ENCODE peak calls at places on chromosome 17, in five cellular contexts. X, A, I, G and O are unnamed samples. For H3K4me1, the result is how much of the 10 kb centered on the place peaks cover.

GRCh38 chr17:17849863-17850373 is 13.1 kb upstream of the SREBF1 start:
- DNase-seq in A (no peak), X (no peak), I (no peak), G (no peak), O (no peak)

GRCh38 chr17:74452027-74452840 is 14.2 kb upstream of the CD300A start:
- DNase-seq in A (peak), I (no peak), X (no peak), G (no peak), O (peak)

GRCh38 chr17:81429353-81429774 is 34.1 kb downstream of the BAHCC1 start:
- DNase-seq in I (peak), X (no peak), G (peak), A (peak), O (peak)

GRCh38 chr17:20986767-20987510 is 55.9 kb downstream of the USP22 start:
- DNase-seq in A (no peak), X (no peak), G (no peak), I (peak), O (no peak)

GRCh38 chr17:78131172-78132085 is 858 bp downstream of the TMC8 start:
- DNase-seq in A (no peak), I (peak), G (no peak), X (no peak), O (peak)

GRCh38 chr17:35748979-35749378 is 4.1 kb downstream of the GAS2L2 start:
- DNase-seq in X (no peak), A (no peak), I (no peak), G (no peak), O (no peak)

GRCh38 chr17:47288531-47289116 is 35.0 kb downstream of the ITGB3 start:
- DNase-seq in A (no peak), X (no peak), I (no peak), G (no peak), O (no peak)

GRCh38 chr17:48258317-48258716 is 150.8 kb downstream of the SNX11 start:
- DNase-seq in I (no peak), G (no peak), X (no peak), A (no peak), O (no peak)

GRCh38 chr17:53649201-53649600 is 173.5 kb upstream of the KIF2B start:
- DNase-seq in G (no peak), X (no peak), A (no peak), I (no peak), O (no peak)

GRCh38 chr17:77846531-77847085 is 111.9 kb upstream of the TNRC6C start:
- DNase-seq in X (no peak), I (peak), A (no peak), G (no peak), O (peak)

GRCh38 chr17:33929181-33929724 is 325.8 kb upstream of the CCL2 start:
- DNase-seq in A (no peak), X (no peak), G (no peak), I (no peak), O (no peak)

GRCh38 chr17:70588003-70588402 is 418.7 kb downstream of the KCNJ2 start:
- DNase-seq in G (no peak), A (no peak), X (no peak), I (no peak), O (no peak)

DNA sequence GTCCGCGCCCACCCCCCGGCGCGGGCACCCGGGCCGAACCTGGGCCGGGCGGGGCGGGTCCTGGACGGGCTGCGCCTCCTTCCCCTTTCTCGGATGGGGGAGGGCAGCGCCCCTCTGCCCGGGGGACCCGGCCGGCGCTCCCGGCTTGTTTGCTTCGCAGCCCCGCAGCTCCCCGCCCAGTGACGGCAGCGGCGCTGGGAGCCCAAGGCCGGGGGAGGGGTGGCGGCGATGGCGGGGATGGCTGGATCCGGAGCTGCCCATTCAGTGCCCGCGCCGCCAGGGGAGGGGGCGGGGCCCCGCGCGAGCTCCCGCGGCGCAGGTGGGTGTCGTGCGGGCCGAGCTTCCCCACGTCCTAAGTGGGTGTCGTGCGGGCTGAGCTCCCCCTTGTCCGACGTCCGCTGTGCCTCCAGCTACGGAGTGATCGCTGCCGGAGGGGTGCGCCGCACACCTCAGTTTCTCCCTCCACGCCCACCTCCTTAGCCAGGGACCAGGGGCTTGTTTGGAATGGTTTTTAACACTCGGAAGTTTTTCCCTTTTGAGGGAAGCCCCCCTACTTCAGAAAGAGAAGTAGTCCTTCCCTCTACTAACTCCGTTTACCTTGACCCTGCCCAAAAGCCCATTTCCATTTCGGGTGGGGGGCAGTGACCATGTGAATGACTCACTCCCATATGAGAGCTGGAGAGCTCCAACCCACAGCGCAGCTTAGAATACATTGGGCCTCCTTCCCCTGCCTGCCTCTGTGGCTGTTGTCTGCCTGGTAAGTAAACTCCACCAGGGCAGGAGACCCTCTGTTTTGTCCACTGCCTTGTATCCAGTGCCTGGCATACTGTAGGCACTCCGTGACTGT is 733 bp downstream of the SGSM2 start:
- DNase-seq in X (no peak), A (peak), G (peak), I (peak), O (peak)
- H3K4me3 ChIP-seq in X (peak), A (peak), G (peak), I (peak), O (peak)

GRCh38 chr17:36869856-36870617 is 67.2 kb upstream of the LHX1 start:
- DNase-seq in G (no peak), A (no peak), X (no peak), I (no peak), O (no peak)

GRCh38 chr17:36870618-36871002 is 66.7 kb upstream of the LHX1 start:
- DNase-seq in X (no peak), G (no peak), A (no peak), I (no peak), O (no peak)

GRCh38 chr17:36864827-36865320 is 72.4 kb upstream of the LHX1 start:
- DNase-seq in I (no peak), A (no peak), G (no peak), X (no peak), O (no peak)

GRCh38 chr17:36869441-36869840 is 67.8 kb upstream of the LHX1 start:
- DNase-seq in G (no peak), I (no peak), A (no peak), X (no peak), O (no peak)

GRCh38 chr17:36867716-36868115 is 69.6 kb upstream of the LHX1 start:
- DNase-seq in G (no peak), I (no peak), A (no peak), X (no peak), O (no peak)
- TF ChIP-seq CTCF in G (no peak), I (no peak), A (no peak), X (no peak), O (no peak)

DNA sequence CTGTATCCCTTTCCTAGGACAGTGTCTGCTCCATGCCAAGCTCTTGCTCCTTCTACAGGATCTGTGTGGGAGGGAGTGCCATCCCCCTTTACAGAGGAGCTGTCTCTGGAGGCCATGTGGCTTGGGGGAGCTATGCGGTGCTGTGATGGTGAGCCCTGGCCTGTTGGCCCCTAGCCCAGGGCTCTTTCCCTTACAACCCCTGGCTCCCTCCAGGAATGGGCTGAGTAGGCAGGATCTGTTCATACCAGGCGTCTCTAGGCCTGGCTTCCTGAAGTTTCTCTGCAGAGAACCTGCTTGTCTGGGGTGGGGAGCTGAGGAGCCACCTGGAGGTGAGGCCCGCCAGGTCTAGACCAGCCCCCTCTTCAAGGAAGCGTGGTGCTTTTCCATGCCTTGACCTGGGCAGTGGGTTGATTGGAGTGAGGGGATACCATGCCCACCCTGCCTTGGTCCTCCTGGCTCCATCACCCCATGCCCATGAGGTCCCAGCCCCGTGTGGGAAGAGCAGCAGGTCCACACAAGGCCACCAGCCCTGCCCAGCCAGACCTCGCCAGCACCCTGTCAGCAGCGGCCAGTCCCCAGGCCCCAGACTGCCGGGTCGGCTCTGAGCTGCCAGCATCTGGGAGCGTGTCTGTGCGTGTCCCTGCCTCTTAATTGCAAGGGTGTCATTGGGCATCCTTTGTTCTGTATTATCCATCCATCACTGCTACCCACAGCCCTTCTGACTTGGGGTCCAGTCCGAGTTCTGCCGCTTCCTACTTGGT is 14.7 kb downstream of the LLGL2 start:
- DNase-seq in I (no peak), G (no peak), A (no peak), X (no peak), O (no peak)
- H3K4me1 ChIP-seq in I (under half), G (under half), A (under half), X (under half), O (half or more)

GRCh38 chr17:384622-385194 is 32.1 kb upstream of the RPH3AL start:
- DNase-seq in A (no peak), X (no peak), I (no peak), G (no peak), O (no peak)

GRCh38 chr17:388087-388486 is 35.5 kb upstream of the RPH3AL start:
- DNase-seq in I (no peak), X (no peak), A (no peak), G (no peak), O (no peak)

GRCh38 chr17:385836-386144 is 33.2 kb upstream of the RPH3AL start:
- DNase-seq in I (no peak), X (no peak), G (no peak), A (no peak), O (no peak)

GRCh38 chr17:385195-385835 is 32.7 kb upstream of the RPH3AL start:
- DNase-seq in I (peak), X (no peak), A (peak), G (peak), O (peak)

DNA sequence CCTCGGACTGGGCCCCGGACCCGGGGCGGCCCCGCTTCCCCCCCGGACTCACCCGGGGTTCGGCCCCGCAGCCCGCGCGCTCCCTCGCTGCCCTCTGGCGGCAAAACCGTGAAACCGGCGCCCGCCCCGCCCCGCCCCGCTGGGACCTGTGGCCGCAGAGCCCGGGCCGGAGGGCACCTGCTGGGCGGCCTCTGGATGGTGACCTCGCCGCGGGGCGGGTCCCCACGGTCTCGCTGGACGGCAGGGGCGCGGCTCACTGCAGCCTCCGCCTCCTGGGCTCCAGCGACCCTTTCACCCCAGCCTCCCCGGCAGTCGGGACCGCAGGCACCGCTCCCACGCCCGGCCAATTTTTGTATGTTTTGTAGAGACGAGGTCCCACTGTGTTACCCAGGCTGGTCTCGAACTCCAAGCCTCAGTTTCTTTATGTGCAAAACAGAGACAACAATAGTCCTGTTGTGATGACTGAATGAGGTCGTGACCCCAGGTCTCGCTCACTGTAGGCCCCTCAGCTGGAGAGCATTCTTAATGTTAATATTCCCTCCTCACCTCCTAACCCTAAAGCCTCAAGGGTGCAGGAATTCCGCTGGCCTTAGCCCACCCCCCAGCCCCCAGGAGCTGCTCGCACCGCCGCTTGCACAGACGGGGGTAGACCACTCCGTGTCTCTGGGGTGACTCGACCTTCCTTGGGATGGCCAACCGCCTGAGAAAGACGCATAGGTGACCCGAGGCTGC is 33.7 kb upstream of the RPH3AL start:
- DNase-seq in X (no peak), A (peak), G (peak), I (peak), O (peak)
- H3K4me3 ChIP-seq in X (peak), A (peak), G (peak), I (peak), O (peak)

GRCh38 chr17:28348979-28349378 is 8.3 kb downstream of the POLDIP2 start:
- DNase-seq in A (no peak), G (no peak), I (peak), X (no peak), O (no peak)

GRCh38 chr17:28346199-28346580 is 10.6 kb downstream of the TNFAIP1 start:
- DNase-seq in X (no peak), I (peak), G (no peak), A (no peak), O (no peak)

GRCh38 chr17:28345420-28346198 is 10.0 kb downstream of the TNFAIP1 start:
- DNase-seq in I (no peak), X (no peak), G (no peak), A (no peak), O (no peak)

GRCh38 chr17:28347261-28347891 is 10.0 kb downstream of the POLDIP2 start:
- DNase-seq in X (no peak), G (no peak), I (peak), A (no peak), O (no peak)

DNA sequence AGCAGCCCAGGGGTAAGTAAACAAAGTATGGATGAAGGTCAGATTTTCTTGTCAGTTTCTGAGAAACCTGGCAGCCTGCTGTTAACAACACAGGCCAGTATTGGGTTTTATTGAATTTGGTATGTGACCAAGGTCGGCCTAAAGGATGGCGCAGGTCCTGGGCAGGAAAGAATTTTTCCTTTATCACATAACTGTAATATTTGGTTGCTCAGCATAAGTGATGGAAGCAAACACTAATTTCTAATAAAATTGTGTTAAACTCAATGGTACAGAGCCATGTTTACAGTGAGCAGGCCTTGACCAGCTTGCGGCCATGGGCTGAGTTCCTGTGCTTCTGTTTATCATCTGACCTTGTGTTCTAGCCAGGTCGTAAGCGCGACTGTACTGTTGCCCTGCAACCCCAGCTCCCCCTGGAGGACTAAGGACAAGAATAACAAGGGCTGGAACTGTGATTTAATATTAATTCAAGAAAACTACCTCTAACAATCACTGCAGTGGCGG is 10.5 kb downstream of the POLDIP2 start:
- DNase-seq in I (peak), X (no peak), A (no peak), G (no peak), O (no peak)
- TF ChIP-seq CTCF in I (peak), X (no peak), A (no peak), G (no peak), O (no peak)